ENCODE peak calls at places on chromosome 2, in four cellular contexts. U is stomach, R is endothelial cell, Q is bronchial epithelial cell. C is an unnamed sample.

GRCh38 chr2:151637284-151637781 is 96.9 kb downstream of the NEB start:
- DNase-seq in R (no peak), U (no peak), Q (no peak), C (no peak)

GRCh38 chr2:225270861-225271260 is 128.6 kb upstream of the NYAP2 start:
- DNase-seq in U (no peak), R (no peak), Q (peak; percentile 78), C (no peak)

GRCh38 chr2:86249176-86249842 is 50.1 kb downstream of the MRPL35 start:
- DNase-seq in R (no peak), U (no peak), Q (peak; percentile 51), C (no peak)

GRCh38 chr2:216533504-216534068 is 34.9 kb downstream of the RPL37A start:
- DNase-seq in Q (peak; percentile 90), R (no peak), U (no peak), C (no peak)

GRCh38 chr2:86793752-86794151 is 3.0 kb upstream of the CD8A start:
- DNase-seq in Q (no peak), R (no peak), U (no peak), C (no peak)

GRCh38 chr2:54522624-54523281 is 66.6 kb downstream of the SPTBN1 start:
- DNase-seq in R (peak; percentile 47), U (peak; percentile 59), Q (peak; percentile 70), C (no peak)

GRCh38 chr2:144198116-144198515 is 321.8 kb downstream of the ZEB2 start:
- DNase-seq in U (no peak), Q (peak; percentile 80), R (no peak), C (no peak)

GRCh38 chr2:168663993-168664392 is 138.4 kb upstream of the NOSTRIN start:
- DNase-seq in R (no peak), Q (no peak), U (no peak), C (no peak)

GRCh38 chr2:217937446-217937845 is 65.3 kb downstream of the TNS1 start:
- DNase-seq in R (no peak), U (peak; percentile 47), Q (no peak), C (no peak)

GRCh38 chr2:145410096-145410495 is 890.2 kb upstream of the ZEB2 start:
- DNase-seq in Q (no peak), U (no peak), R (no peak), C (no peak)

GRCh38 chr2:177212106-177212894 is at the start of gene HNRNPA3:
- DNase-seq in R (peak; percentile 100), U (peak; percentile 99), Q (peak; percentile 94), C (peak; percentile 100)

GRCh38 chr2:46657042-46657504 is 177.7 kb downstream of the TMEM247 start:
- DNase-seq in Q (peak; percentile 47), R (no peak), U (no peak), C (no peak)

GRCh38 chr2:140876015-140876414 is 1254.8 kb downstream of the LRP1B start:
- DNase-seq in U (no peak), Q (no peak), R (no peak), C (no peak)

GRCh38 chr2:142596334-142597088 is 281.0 kb upstream of the KYNU start:
- DNase-seq in R (no peak), U (no peak), Q (peak; percentile 62), C (no peak)

GRCh38 chr2:145114726-145115125 is 594.8 kb upstream of the ZEB2 start:
- DNase-seq in U (no peak), Q (no peak), R (no peak), C (no peak)

GRCh38 chr2:65957454-65957853 is 477.5 kb upstream of the MEIS1 start:
- DNase-seq in R (no peak), U (no peak), Q (no peak), C (no peak)

GRCh38 chr2:230899287-230899686 is 25.8 kb downstream of the GPR55 start:
- DNase-seq in R (peak; percentile 31), Q (no peak), U (peak; percentile 19), C (no peak)

GRCh38 chr2:70083344-70084156 is 3.7 kb upstream of the PCBP1 start:
- DNase-seq in R (no peak), Q (peak; percentile 98), U (no peak), C (no peak)

GRCh38 chr2:143110759-143111428 is 18.3 kb upstream of the ARHGAP15 start:
- DNase-seq in U (peak; percentile 64), R (peak; percentile 64), Q (peak; percentile 52), C (peak; percentile 58)

GRCh38 chr2:100945433-100945740 is 56.7 kb upstream of the RPL31 start:
- DNase-seq in U (peak; percentile 5), R (no peak), Q (no peak), C (no peak)
- TF ChIP-seq CTCF in U (no peak), R (no peak), Q (no peak), C (no peak)

GRCh38 chr2:238523158-238524110 is 96.7 kb downstream of the ASB1 start:
- DNase-seq in R (peak; percentile 22), Q (no peak), U (no peak), C (no peak)
- TF ChIP-seq CTCF in R (no peak), Q (no peak), U (no peak), C (no peak)

GRCh38 chr2:152715854-152716428 is 1.3 kb downstream of the PRPF40A start:
- DNase-seq in U (no peak), Q (peak; percentile 48), R (peak; percentile 58), C (no peak)
- TF ChIP-seq CTCF in U (no peak), Q (peak; percentile 41), R (peak; percentile 83), C (peak; percentile 45)

GRCh38 chr2:118794546-118794945 is 52.9 kb downstream of the EN1 start:
- DNase-seq in U (no peak), Q (no peak), R (no peak), C (no peak)

GRCh38 chr2:118786691-118787090 is 60.8 kb downstream of the EN1 start:
- DNase-seq in U (no peak), R (no peak), Q (no peak), C (no peak)

GRCh38 chr2:118791511-118791910 is 55.9 kb downstream of the EN1 start:
- DNase-seq in R (no peak), Q (no peak), U (no peak), C (no peak)
- TF ChIP-seq CTCF in R (no peak), Q (no peak), U (no peak), C (no peak)

GRCh38 chr2:42810971-42811865 is 18.8 kb upstream of the HAAO start:
- DNase-seq in U (no peak), Q (no peak), R (peak; percentile 58), C (peak; percentile 62)
- TF ChIP-seq CTCF in U (no peak), Q (no peak), R (no peak), C (no peak)

DNA sequence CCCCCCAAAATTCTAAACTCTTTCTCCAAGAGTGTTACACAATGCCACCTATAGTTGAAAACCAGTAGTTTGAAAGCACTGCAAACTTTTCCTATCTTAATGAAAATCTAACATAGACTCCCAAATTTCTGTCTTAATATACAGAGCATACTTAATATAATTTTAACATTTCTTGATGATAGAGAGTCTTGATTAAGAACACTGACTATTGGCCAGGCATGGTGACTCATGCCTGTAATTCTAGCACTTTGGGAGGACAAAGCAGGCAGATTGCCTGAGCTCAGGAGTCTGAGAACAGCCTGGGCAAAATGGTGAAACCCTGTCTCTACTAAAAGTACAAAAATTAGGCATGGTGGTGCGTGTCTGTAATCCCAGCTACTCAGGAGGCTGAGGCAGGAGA is 34.2 kb downstream of the ASXL2 start:
- DNase-seq in R (no peak), Q (peak; percentile 41), U (no peak), C (no peak)
- TF ChIP-seq CTCF in R (no peak), Q (no peak), U (no peak), C (no peak)